ENCODE peak calls at places on chromosome 19, in four cellular contexts. One of them, this sample, is unnamed.

GRCh38 chr19:6970478-6970877 is 50.8 kb downstream of the MBD3L2B start:
- DNase-seq in endothelial cell of umbilical vein: no peak
- DNase-seq in spleen: no peak
- DNase-seq in stomach: no peak
- DNase-seq in this sample: no peak

GRCh38 chr19:40465025-40465780 is at the start of gene BLVRB:
- DNase-seq in endothelial cell of umbilical vein: no peak
- DNase-seq in spleen: no peak
- DNase-seq in stomach: no peak
- DNase-seq in this sample: peak; percentile 63

GRCh38 chr19:34490141-34490766 is 8.7 kb downstream of the WTIP start:
- DNase-seq in endothelial cell of umbilical vein: no peak
- DNase-seq in spleen: peak; percentile 64
- DNase-seq in stomach: no peak
- DNase-seq in this sample: no peak

GRCh38 chr19:58536852-58537798 is 6.7 kb upstream of the TRIM28 start:
- DNase-seq in endothelial cell of umbilical vein: no peak
- DNase-seq in spleen: no peak
- DNase-seq in stomach: no peak
- DNase-seq in this sample: no peak

GRCh38 chr19:14149509-14149994 is 13.2 kb upstream of the ASF1B start:
- DNase-seq in endothelial cell of umbilical vein: peak; percentile 84
- DNase-seq in spleen: peak; percentile 87
- DNase-seq in stomach: peak; percentile 51
- DNase-seq in this sample: peak; percentile 70

GRCh38 chr19:17473041-17473440 is 2.7 kb downstream of the SLC27A1 start:
- DNase-seq in endothelial cell of umbilical vein: peak; percentile 64
- DNase-seq in spleen: no peak
- DNase-seq in stomach: peak; percentile 30
- DNase-seq in this sample: no peak

GRCh38 chr19:33758541-33759013 is 38.1 kb upstream of the KCTD15 start:
- DNase-seq in endothelial cell of umbilical vein: no peak
- DNase-seq in spleen: no peak
- DNase-seq in stomach: no peak
- DNase-seq in this sample: no peak

GRCh38 chr19:46621191-46622117 is 3.4 kb downstream of the PTGIR start:
- DNase-seq in endothelial cell of umbilical vein: no peak
- DNase-seq in spleen: no peak
- DNase-seq in stomach: no peak
- DNase-seq in this sample: no peak

GRCh38 chr19:13937479-13938360 is 497 bp downstream of the PODNL1 start:
- DNase-seq in endothelial cell of umbilical vein: no peak
- DNase-seq in spleen: no peak
- DNase-seq in stomach: no peak
- DNase-seq in this sample: no peak

GRCh38 chr19:37492213-37492612 is 14.5 kb upstream of the ZNF793 start:
- DNase-seq in endothelial cell of umbilical vein: no peak
- DNase-seq in spleen: no peak
- DNase-seq in stomach: no peak
- DNase-seq in this sample: no peak

GRCh38 chr19:1807695-1808394 is 4.2 kb downstream of the ATP8B3 start:
- DNase-seq in endothelial cell of umbilical vein: no peak
- DNase-seq in spleen: no peak
- DNase-seq in stomach: no peak
- DNase-seq in this sample: no peak

GRCh38 chr19:18153555-18154134 is 682 bp downstream of the PIK3R2 start:
- DNase-seq in endothelial cell of umbilical vein: no peak
- DNase-seq in spleen: peak; percentile 91
- DNase-seq in stomach: no peak
- DNase-seq in this sample: peak; percentile 48

GRCh38 chr19:41089955-41090354 is 1.7 kb downstream of the CYP2A13 start:
- DNase-seq in endothelial cell of umbilical vein: no peak
- DNase-seq in spleen: no peak
- DNase-seq in stomach: no peak
- DNase-seq in this sample: no peak

GRCh38 chr19:18650468-18651001 is 13.7 kb downstream of the KLHL26 start:
- DNase-seq in endothelial cell of umbilical vein: peak; percentile 81
- DNase-seq in spleen: no peak
- DNase-seq in stomach: peak; percentile 45
- DNase-seq in this sample: peak; percentile 55

GRCh38 chr19:33499671-33500506 is 21.7 kb downstream of the PEPD start:
- DNase-seq in endothelial cell of umbilical vein: no peak
- DNase-seq in spleen: peak; percentile 70
- DNase-seq in stomach: no peak
- DNase-seq in this sample: no peak

GRCh38 chr19:40604647-40605200 is 3.6 kb downstream of the LTBP4 start:
- DNase-seq in endothelial cell of umbilical vein: no peak
- DNase-seq in spleen: no peak
- DNase-seq in stomach: no peak
- DNase-seq in this sample: peak; percentile 76

GRCh38 chr19:46221981-46222610 is 7.4 kb upstream of the IGFL1 start:
- DNase-seq in endothelial cell of umbilical vein: no peak
- DNase-seq in spleen: no peak
- DNase-seq in stomach: peak; percentile 65
- DNase-seq in this sample: no peak

GRCh38 chr19:1856698-1857603 is 6.4 kb downstream of the KLF16 start:
- DNase-seq in endothelial cell of umbilical vein: peak; percentile 76
- DNase-seq in spleen: peak; percentile 97
- DNase-seq in stomach: peak; percentile 92
- DNase-seq in this sample: peak; percentile 96

DNA sequence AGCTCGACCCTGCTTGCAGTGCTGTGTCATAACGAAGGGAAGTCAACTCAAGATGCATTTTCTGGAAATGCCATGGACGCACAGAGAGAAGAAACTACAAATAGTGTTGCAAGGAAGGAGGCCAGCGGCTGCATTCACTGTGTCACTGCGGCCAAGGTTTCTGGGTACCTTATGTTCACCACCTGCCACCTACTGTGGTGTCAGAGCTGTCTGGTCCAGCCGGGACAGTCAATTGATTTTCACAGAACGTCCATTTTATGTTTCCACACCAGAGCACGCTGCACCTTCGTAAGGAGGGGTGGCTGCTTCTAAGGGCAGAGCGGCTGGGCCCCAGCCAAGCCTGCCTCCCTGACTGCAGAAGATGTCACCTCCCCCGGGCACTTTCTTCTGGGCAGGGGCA is 17.7 kb downstream of the TSHZ3 start:
- DNase-seq in endothelial cell of umbilical vein: no peak
- DNase-seq in spleen: no peak
- DNase-seq in stomach: peak; percentile 10
- DNase-seq in this sample: no peak
- H3K4me1 ChIP-seq in endothelial cell of umbilical vein: peaks cover 23% of the 10 kb centered on the region
- H3K4me1 ChIP-seq in spleen: peaks cover 4% of the 10 kb centered on the region
- H3K4me1 ChIP-seq in stomach: peaks cover 70% of the 10 kb centered on the region
- H3K4me1 ChIP-seq in this sample: no peaks in the 10 kb centered on the region

DNA sequence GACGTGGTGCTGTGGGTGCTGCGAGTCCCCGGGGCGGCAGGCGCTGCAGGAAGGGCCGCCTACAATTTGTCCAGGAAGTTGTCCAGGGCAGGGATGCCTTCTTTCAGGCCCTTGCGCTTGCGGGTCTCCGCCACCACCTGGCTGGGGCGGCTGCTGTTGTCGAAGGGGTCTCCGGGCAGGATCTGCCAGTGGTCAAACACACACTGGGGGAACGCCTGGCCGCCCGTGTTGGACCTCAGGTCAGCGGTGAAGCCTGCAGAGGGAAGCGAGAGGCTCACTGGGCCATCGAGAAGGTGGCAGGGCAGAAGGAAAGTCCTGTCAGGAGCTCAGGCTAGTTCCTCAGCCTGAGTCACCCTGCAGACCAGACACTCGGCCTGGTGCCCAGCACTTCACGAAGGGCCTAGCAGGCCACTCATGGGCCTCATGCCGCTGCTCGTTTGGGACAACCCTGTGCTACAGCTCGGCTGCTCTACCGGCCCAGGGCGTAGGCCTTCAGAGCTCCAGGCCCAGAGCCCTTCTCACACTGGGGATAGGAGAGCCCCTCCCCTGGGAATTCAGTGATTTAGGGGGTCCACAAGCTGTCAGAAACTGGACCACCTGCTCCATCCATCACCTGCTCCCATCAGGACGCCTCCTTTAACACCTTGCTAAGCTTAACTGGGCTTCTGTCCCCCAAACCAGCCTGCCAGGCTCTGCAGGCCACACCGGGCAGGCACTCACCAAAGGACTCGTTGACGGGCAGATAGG is 5.8 kb upstream of the DAPK3 start:
- DNase-seq in endothelial cell of umbilical vein: no peak
- DNase-seq in spleen: no peak
- DNase-seq in stomach: no peak
- DNase-seq in this sample: no peak
- TF ChIP-seq POLR2AphosphoS5 in endothelial cell of umbilical vein: peak; percentile 32
- TF ChIP-seq POLR2AphosphoS5 in spleen: peak; percentile 39
- TF ChIP-seq POLR2AphosphoS5 in stomach: peak; percentile 32
- TF ChIP-seq POLR2AphosphoS5 in this sample: peak; percentile 40

GRCh38 chr19:42113641-42114348 is 18.5 kb downstream of the POU2F2 start:
- DNase-seq in endothelial cell of umbilical vein: peak; percentile 97
- DNase-seq in spleen: peak; percentile 89
- DNase-seq in stomach: no peak
- DNase-seq in this sample: no peak

GRCh38 chr19:42111811-42112210 is 20.4 kb downstream of the POU2F2 start:
- DNase-seq in endothelial cell of umbilical vein: no peak
- DNase-seq in spleen: no peak
- DNase-seq in stomach: no peak
- DNase-seq in this sample: no peak

GRCh38 chr19:42110658-42111057 is 21.6 kb downstream of the POU2F2 start:
- DNase-seq in endothelial cell of umbilical vein: no peak
- DNase-seq in spleen: no peak
- DNase-seq in stomach: no peak
- DNase-seq in this sample: no peak

GRCh38 chr19:42109896-42110295 is 22.4 kb downstream of the POU2F2 start:
- DNase-seq in endothelial cell of umbilical vein: no peak
- DNase-seq in spleen: no peak
- DNase-seq in stomach: no peak
- DNase-seq in this sample: no peak

DNA sequence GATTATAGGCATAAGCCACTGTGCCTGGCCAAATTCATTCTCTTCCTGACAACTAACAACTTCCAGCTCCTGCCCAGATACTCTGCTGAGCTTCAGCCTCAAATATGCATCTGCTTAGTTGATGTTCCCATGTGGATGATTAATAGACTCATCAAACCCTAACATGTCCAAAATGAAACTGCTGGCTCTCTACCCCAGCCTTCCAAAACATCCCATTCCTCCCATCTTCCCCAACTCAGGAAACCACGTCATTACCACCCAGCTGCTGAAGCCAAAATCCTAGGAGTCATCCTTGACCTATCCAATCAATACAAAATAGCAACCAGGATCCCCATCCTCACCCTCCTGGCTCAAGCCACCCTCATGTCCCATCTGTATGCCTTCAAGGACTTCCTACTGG is 20.9 kb downstream of the POU2F2 start:
- DNase-seq in endothelial cell of umbilical vein: no peak
- DNase-seq in spleen: no peak
- DNase-seq in stomach: no peak
- DNase-seq in this sample: no peak
- H3K4me1 ChIP-seq in endothelial cell of umbilical vein: peaks cover 29% of the 10 kb centered on the region
- H3K4me1 ChIP-seq in spleen: peaks cover 10% of the 10 kb centered on the region
- H3K4me1 ChIP-seq in stomach: peaks cover 14% of the 10 kb centered on the region
- H3K4me1 ChIP-seq in this sample: peaks cover 4% of the 10 kb centered on the region

GRCh38 chr19:55086730-55087541 is 11.3 kb downstream of the EPS8L1 start:
- DNase-seq in endothelial cell of umbilical vein: peak; percentile 97
- DNase-seq in spleen: peak; percentile 90
- DNase-seq in stomach: peak; percentile 82
- DNase-seq in this sample: peak; percentile 93
- TF ChIP-seq POLR2AphosphoS5 in endothelial cell of umbilical vein: peak; percentile 58
- TF ChIP-seq POLR2AphosphoS5 in spleen: peak; percentile 79
- TF ChIP-seq POLR2AphosphoS5 in stomach: peak; percentile 67
- TF ChIP-seq POLR2AphosphoS5 in this sample: no peak

GRCh38 chr19:4624301-4624700 is 15.0 kb upstream of the TNFAIP8L1 start:
- DNase-seq in endothelial cell of umbilical vein: no peak
- DNase-seq in spleen: no peak
- DNase-seq in stomach: no peak
- DNase-seq in this sample: no peak

GRCh38 chr19:4619668-4620294 is 19.5 kb upstream of the TNFAIP8L1 start:
- DNase-seq in endothelial cell of umbilical vein: no peak
- DNase-seq in spleen: no peak
- DNase-seq in stomach: no peak
- DNase-seq in this sample: no peak

GRCh38 chr19:4622695-4623421 is 16.5 kb upstream of the TNFAIP8L1 start:
- DNase-seq in endothelial cell of umbilical vein: no peak
- DNase-seq in spleen: no peak
- DNase-seq in stomach: no peak
- DNase-seq in this sample: no peak

GRCh38 chr19:4618019-4618418 is 21.3 kb upstream of the TNFAIP8L1 start:
- DNase-seq in endothelial cell of umbilical vein: no peak
- DNase-seq in spleen: no peak
- DNase-seq in stomach: no peak
- DNase-seq in this sample: no peak

GRCh38 chr19:4620675-4621074 is 18.6 kb upstream of the TNFAIP8L1 start:
- DNase-seq in endothelial cell of umbilical vein: no peak
- DNase-seq in spleen: no peak
- DNase-seq in stomach: no peak
- DNase-seq in this sample: no peak
- H3K4me1 ChIP-seq in endothelial cell of umbilical vein: no peaks in the 10 kb centered on the region
- H3K4me1 ChIP-seq in spleen: no peaks in the 10 kb centered on the region
- H3K4me1 ChIP-seq in stomach: no peaks in the 10 kb centered on the region
- H3K4me1 ChIP-seq in this sample: no peaks in the 10 kb centered on the region

GRCh38 chr19:49333426-49334288 is 1.5 kb upstream of the CD37 start:
- DNase-seq in endothelial cell of umbilical vein: no peak
- DNase-seq in spleen: peak; percentile 97
- DNase-seq in stomach: peak; percentile 29
- DNase-seq in this sample: peak; percentile 68
- TF ChIP-seq POLR2AphosphoS5 in endothelial cell of umbilical vein: peak; percentile 38
- TF ChIP-seq POLR2AphosphoS5 in spleen: peak; percentile 96
- TF ChIP-seq POLR2AphosphoS5 in stomach: peak; percentile 13
- TF ChIP-seq POLR2AphosphoS5 in this sample: no peak